ENCODE peak calls at places on chromosomes 5 and 9, in six cellular contexts. One of them, this sample, is unnamed.

GRCh38 chr5:30453168-30453567 is 740.3 kb upstream of the CDH6 start:
- DNase-seq in progenitor cell of endocrine pancreas: no peak
- DNase-seq in brain microvascular endothelial cell: no peak
- DNase-seq in CD8-positive, alpha-beta T cell: no peak
- DNase-seq in astrocyte of the spinal cord: no peak
- DNase-seq in GM12865: no peak
- DNase-seq in this sample: no peak

GRCh38 chr9:40925149-40925548 is 203.3 kb downstream of the FOXD4L6 start:
- DNase-seq in astrocyte of the spinal cord: no peak
- DNase-seq in GM12865: no peak
- DNase-seq in brain microvascular endothelial cell: no peak
- DNase-seq in progenitor cell of endocrine pancreas: no peak
- DNase-seq in CD8-positive, alpha-beta T cell: no peak
- DNase-seq in this sample: no peak

GRCh38 chr9:28444637-28445036 is 871.4 kb upstream of the C9orf72 start:
- DNase-seq in GM12865: no peak
- DNase-seq in CD8-positive, alpha-beta T cell: no peak
- DNase-seq in progenitor cell of endocrine pancreas: no peak
- DNase-seq in astrocyte of the spinal cord: no peak
- DNase-seq in brain microvascular endothelial cell: no peak
- DNase-seq in this sample: no peak

GRCh38 chr5:132327278-132327959 is 33.2 kb downstream of the SLC22A4 start:
- DNase-seq in astrocyte of the spinal cord: no peak
- DNase-seq in progenitor cell of endocrine pancreas: no peak
- DNase-seq in GM12865: no peak
- DNase-seq in CD8-positive, alpha-beta T cell: no peak
- DNase-seq in brain microvascular endothelial cell: peak
- DNase-seq in this sample: no peak

GRCh38 chr5:136766456-136766855 is 401.1 kb upstream of the TRPC7 start:
- DNase-seq in astrocyte of the spinal cord: peak
- DNase-seq in GM12865: no peak
- DNase-seq in CD8-positive, alpha-beta T cell: no peak
- DNase-seq in brain microvascular endothelial cell: no peak
- DNase-seq in progenitor cell of endocrine pancreas: no peak
- DNase-seq in this sample: peak

GRCh38 chr5:144088211-144088965 is 82.1 kb downstream of the YIPF5 start:
- DNase-seq in CD8-positive, alpha-beta T cell: no peak
- DNase-seq in astrocyte of the spinal cord: peak
- DNase-seq in progenitor cell of endocrine pancreas: no peak
- DNase-seq in GM12865: no peak
- DNase-seq in brain microvascular endothelial cell: no peak
- DNase-seq in this sample: no peak

GRCh38 chr9:20636883-20637440 is 14.7 kb upstream of the MLLT3 start:
- DNase-seq in progenitor cell of endocrine pancreas: no peak
- DNase-seq in brain microvascular endothelial cell: peak
- DNase-seq in astrocyte of the spinal cord: peak
- DNase-seq in GM12865: no peak
- DNase-seq in CD8-positive, alpha-beta T cell: no peak
- DNase-seq in this sample: no peak

GRCh38 chr9:82080265-82080664 is 91.7 kb downstream of the SPATA31D1 start:
- DNase-seq in CD8-positive, alpha-beta T cell: no peak
- DNase-seq in brain microvascular endothelial cell: no peak
- DNase-seq in progenitor cell of endocrine pancreas: no peak
- DNase-seq in astrocyte of the spinal cord: no peak
- DNase-seq in GM12865: no peak
- DNase-seq in this sample: no peak

GRCh38 chr9:137913132-137913531 is 35.5 kb downstream of the CACNA1B start:
- DNase-seq in brain microvascular endothelial cell: no peak
- DNase-seq in progenitor cell of endocrine pancreas: no peak
- DNase-seq in astrocyte of the spinal cord: no peak
- DNase-seq in GM12865: no peak
- DNase-seq in CD8-positive, alpha-beta T cell: no peak
- DNase-seq in this sample: no peak

GRCh38 chr9:83451308-83451707 is 86.9 kb downstream of the FRMD3 start:
- DNase-seq in progenitor cell of endocrine pancreas: no peak
- DNase-seq in astrocyte of the spinal cord: no peak
- DNase-seq in brain microvascular endothelial cell: no peak
- DNase-seq in GM12865: no peak
- DNase-seq in CD8-positive, alpha-beta T cell: no peak
- DNase-seq in this sample: peak

GRCh38 chr5:166382031-166382430 is 1909.4 kb upstream of the WWC1 start:
- DNase-seq in astrocyte of the spinal cord: no peak
- DNase-seq in progenitor cell of endocrine pancreas: no peak
- DNase-seq in CD8-positive, alpha-beta T cell: no peak
- DNase-seq in brain microvascular endothelial cell: no peak
- DNase-seq in GM12865: no peak
- DNase-seq in this sample: no peak

GRCh38 chr9:137103206-137103999 is 11.1 kb downstream of the DPP7 start:
- DNase-seq in progenitor cell of endocrine pancreas: no peak
- DNase-seq in GM12865: no peak
- DNase-seq in CD8-positive, alpha-beta T cell: no peak
- DNase-seq in brain microvascular endothelial cell: no peak
- DNase-seq in astrocyte of the spinal cord: no peak
- DNase-seq in this sample: no peak

GRCh38 chr9:119722384-119722783 is 353.1 kb upstream of the BRINP1 start:
- DNase-seq in brain microvascular endothelial cell: no peak
- DNase-seq in progenitor cell of endocrine pancreas: no peak
- DNase-seq in astrocyte of the spinal cord: no peak
- DNase-seq in CD8-positive, alpha-beta T cell: no peak
- DNase-seq in GM12865: no peak
- DNase-seq in this sample: no peak

GRCh38 chr5:88881566-88881965 is 1.4 kb downstream of the MEF2C start:
- DNase-seq in brain microvascular endothelial cell: no peak
- DNase-seq in astrocyte of the spinal cord: peak
- DNase-seq in GM12865: peak
- DNase-seq in CD8-positive, alpha-beta T cell: no peak
- DNase-seq in progenitor cell of endocrine pancreas: no peak
- DNase-seq in this sample: no peak

GRCh38 chr9:69157751-69158466 is 16.2 kb upstream of the TJP2 start:
- DNase-seq in CD8-positive, alpha-beta T cell: no peak
- DNase-seq in brain microvascular endothelial cell: peak
- DNase-seq in GM12865: no peak
- DNase-seq in astrocyte of the spinal cord: peak
- DNase-seq in progenitor cell of endocrine pancreas: no peak
- DNase-seq in this sample: peak

GRCh38 chr9:4970970-4971641 is 14.0 kb upstream of the JAK2 start:
- DNase-seq in brain microvascular endothelial cell: no peak
- DNase-seq in astrocyte of the spinal cord: no peak
- DNase-seq in GM12865: peak
- DNase-seq in CD8-positive, alpha-beta T cell: no peak
- DNase-seq in progenitor cell of endocrine pancreas: no peak
- DNase-seq in this sample: no peak

GRCh38 chr9:112396872-112397271 is 17.0 kb downstream of the HSDL2 start:
- DNase-seq in GM12865: no peak
- DNase-seq in CD8-positive, alpha-beta T cell: no peak
- DNase-seq in astrocyte of the spinal cord: no peak
- DNase-seq in progenitor cell of endocrine pancreas: no peak
- DNase-seq in brain microvascular endothelial cell: no peak
- DNase-seq in this sample: no peak

DNA sequence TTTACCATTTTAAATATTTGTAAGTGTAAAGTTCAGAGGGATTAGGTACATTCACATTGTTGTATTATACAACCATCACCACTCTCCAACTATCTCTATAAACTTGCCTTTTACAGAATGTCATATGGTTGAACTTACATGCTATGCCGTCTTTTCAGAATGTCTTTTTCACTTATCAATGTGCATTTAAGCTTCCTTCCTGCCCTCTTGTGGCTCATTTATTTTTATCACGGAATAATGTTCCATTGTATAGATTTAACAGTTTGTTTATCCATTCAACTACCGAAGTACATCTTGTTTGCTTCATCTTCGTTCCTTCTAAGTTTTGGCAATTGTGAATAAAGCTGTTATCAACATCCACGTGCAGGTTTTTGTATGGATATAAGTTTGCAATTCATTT is 133.3 kb upstream of the C6 start:
- DNase-seq in CD8-positive, alpha-beta T cell: no peak
- DNase-seq in progenitor cell of endocrine pancreas: no peak
- DNase-seq in astrocyte of the spinal cord: peak
- DNase-seq in brain microvascular endothelial cell: no peak
- DNase-seq in GM12865: no peak
- DNase-seq in this sample: no peak
- TF ChIP-seq CTCF in CD8-positive, alpha-beta T cell: no peak
- TF ChIP-seq CTCF in progenitor cell of endocrine pancreas: no peak
- TF ChIP-seq CTCF in astrocyte of the spinal cord: peak
- TF ChIP-seq CTCF in brain microvascular endothelial cell: no peak
- TF ChIP-seq CTCF in GM12865: no peak
- TF ChIP-seq CTCF in this sample: peak

DNA sequence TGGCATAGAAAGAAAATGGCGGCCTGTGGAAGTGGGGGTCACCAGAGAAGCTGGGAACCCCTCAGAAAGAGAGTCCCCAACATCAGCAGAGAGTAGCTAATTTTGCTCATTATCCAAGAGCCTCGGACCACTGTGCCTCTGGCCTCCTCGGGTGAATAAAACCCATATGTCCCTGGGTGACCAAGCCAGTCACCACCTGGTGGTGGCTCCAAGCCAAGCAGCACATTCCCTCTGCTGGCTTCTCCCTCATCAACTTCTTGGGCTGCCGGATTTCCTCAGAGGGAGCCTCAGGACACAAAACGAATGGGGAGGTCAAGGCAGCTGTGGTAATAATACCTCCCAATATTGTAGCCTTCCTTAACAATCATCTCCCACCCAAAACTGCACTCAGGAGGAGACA is 242.5 kb downstream of the NFIB start:
- DNase-seq in brain microvascular endothelial cell: no peak
- DNase-seq in astrocyte of the spinal cord: no peak
- DNase-seq in progenitor cell of endocrine pancreas: no peak
- DNase-seq in GM12865: no peak
- DNase-seq in CD8-positive, alpha-beta T cell: no peak
- DNase-seq in this sample: no peak
- TF ChIP-seq CTCF in brain microvascular endothelial cell: peak
- TF ChIP-seq CTCF in astrocyte of the spinal cord: no peak
- TF ChIP-seq CTCF in progenitor cell of endocrine pancreas: peak
- TF ChIP-seq CTCF in GM12865: no peak
- TF ChIP-seq CTCF in CD8-positive, alpha-beta T cell: no peak
- TF ChIP-seq CTCF in this sample: no peak

DNA sequence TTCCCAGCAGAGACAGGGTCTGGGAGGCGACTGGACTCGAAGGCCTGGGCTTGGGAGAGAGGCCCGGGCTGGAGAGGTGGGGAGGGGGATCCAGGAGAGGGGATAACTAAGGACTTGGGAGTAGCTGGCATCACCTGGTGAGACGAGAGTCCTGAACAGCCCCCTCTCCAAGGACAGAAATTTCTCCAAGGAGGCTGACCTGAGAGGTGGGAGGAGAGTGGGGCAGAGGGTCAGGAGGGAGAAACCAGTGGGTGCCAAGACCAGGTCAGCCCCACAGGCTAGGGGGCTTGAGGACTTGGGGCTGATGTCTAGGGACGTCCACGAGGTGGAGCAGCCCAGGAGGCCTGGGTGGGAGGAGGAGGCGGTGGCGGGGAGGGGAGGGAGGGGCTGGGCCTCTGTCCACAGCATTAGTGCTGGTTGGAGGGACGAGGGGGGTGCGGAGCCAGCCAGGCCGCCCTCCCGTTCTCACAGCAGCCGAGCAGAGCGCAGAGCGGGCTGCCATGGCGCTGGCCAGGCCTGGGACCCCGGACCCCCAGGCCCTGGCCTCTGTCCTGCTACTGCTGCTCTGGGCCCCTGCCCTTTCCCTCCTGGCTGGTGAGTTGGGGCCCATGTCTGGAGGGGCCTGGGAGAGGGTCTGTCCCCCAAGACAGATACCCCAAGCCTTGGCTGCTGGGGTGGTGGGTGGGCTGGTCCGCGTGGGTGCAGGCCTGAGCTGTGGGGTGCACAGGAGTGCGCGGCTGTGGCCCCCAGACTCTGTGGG is at the start of gene CRB2:
- DNase-seq in astrocyte of the spinal cord: no peak
- DNase-seq in CD8-positive, alpha-beta T cell: no peak
- DNase-seq in brain microvascular endothelial cell: no peak
- DNase-seq in GM12865: no peak
- DNase-seq in progenitor cell of endocrine pancreas: peak
- DNase-seq in this sample: no peak
- TF ChIP-seq CTCF in astrocyte of the spinal cord: peak
- TF ChIP-seq CTCF in CD8-positive, alpha-beta T cell: no peak
- TF ChIP-seq CTCF in brain microvascular endothelial cell: no peak
- TF ChIP-seq CTCF in GM12865: no peak
- TF ChIP-seq CTCF in progenitor cell of endocrine pancreas: peak
- TF ChIP-seq CTCF in this sample: no peak

GRCh38 chr9:10479172-10479571 is 133.6 kb downstream of the PTPRD start:
- DNase-seq in GM12865: no peak
- DNase-seq in progenitor cell of endocrine pancreas: no peak
- DNase-seq in brain microvascular endothelial cell: peak
- DNase-seq in CD8-positive, alpha-beta T cell: no peak
- DNase-seq in astrocyte of the spinal cord: peak
- DNase-seq in this sample: no peak
- TF ChIP-seq CTCF in GM12865: peak
- TF ChIP-seq CTCF in progenitor cell of endocrine pancreas: peak
- TF ChIP-seq CTCF in brain microvascular endothelial cell: peak
- TF ChIP-seq CTCF in CD8-positive, alpha-beta T cell: no peak
- TF ChIP-seq CTCF in astrocyte of the spinal cord: peak
- TF ChIP-seq CTCF in this sample: peak

DNA sequence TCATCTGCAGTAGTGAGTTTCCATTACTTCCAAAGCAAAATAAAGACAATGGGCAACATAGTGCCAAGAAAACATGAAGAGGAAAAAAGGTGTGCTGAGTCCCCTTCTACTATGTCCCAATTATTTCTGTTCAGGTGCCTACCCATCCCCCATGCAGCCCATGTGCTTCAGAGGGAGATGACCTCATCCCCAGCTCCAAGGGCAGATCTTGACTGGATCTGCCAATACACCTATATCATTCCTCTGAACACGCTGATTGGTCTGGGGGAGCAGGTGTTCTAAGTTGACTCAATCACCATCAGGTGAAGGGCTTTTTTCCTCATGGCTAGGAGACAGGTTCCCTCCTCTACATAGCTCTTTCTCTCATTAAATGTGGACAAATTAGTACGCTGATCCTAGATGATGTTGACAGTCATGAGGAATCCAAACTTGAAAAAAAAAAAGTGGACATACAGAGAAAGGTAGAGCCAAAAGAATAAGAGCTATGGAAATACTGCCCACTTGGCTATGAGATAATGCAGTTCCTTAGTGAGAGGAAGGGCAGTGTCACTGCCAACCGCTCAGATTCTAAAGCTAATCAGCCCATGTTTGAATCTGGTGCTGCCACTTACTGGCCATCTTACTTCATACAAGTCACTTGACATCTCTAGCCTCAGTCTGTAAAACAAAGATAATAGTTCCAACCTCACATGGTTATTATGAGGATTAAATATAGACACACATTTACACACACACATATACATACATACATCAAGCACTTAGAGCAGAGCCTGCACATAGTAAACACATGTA is 23.1 kb downstream of the PRELID2 start:
- DNase-seq in progenitor cell of endocrine pancreas: no peak
- DNase-seq in brain microvascular endothelial cell: peak
- DNase-seq in CD8-positive, alpha-beta T cell: no peak
- DNase-seq in astrocyte of the spinal cord: peak
- DNase-seq in GM12865: peak
- DNase-seq in this sample: peak
- TF ChIP-seq CTCF in progenitor cell of endocrine pancreas: peak
- TF ChIP-seq CTCF in brain microvascular endothelial cell: peak
- TF ChIP-seq CTCF in CD8-positive, alpha-beta T cell: no peak
- TF ChIP-seq CTCF in astrocyte of the spinal cord: peak
- TF ChIP-seq CTCF in GM12865: no peak
- TF ChIP-seq CTCF in this sample: peak

GRCh38 chr9:128809831-128810230 is 8.5 kb upstream of the ENDOG start:
- DNase-seq in GM12865: no peak
- DNase-seq in brain microvascular endothelial cell: no peak
- DNase-seq in astrocyte of the spinal cord: no peak
- DNase-seq in progenitor cell of endocrine pancreas: no peak
- DNase-seq in CD8-positive, alpha-beta T cell: no peak
- DNase-seq in this sample: no peak
- TF ChIP-seq CTCF in GM12865: no peak
- TF ChIP-seq CTCF in brain microvascular endothelial cell: peak
- TF ChIP-seq CTCF in astrocyte of the spinal cord: no peak
- TF ChIP-seq CTCF in progenitor cell of endocrine pancreas: no peak
- TF ChIP-seq CTCF in CD8-positive, alpha-beta T cell: no peak
- TF ChIP-seq CTCF in this sample: no peak

This sample was measured in HFFc6.